ENCODE peak calls at places on chromosome 9, in six cellular contexts. P is neural progenitor cell; K is breast epithelium; H is tibial artery; C is heart right ventricle; Y is CD4-positive, CD25-positive, alpha-beta regulatory T cell. F is an unnamed sample. For H3K9me3 and H3K4me1, the result is how much of the 10 kb centered on the place peaks cover.

GRCh38 chr9:38649731-38650363 is 29.5 kb upstream of the ANKRD18A start:
- DNase-seq in K (no peak), Y (no peak), H (no peak), C (peak), P (no peak), F (no peak)

GRCh38 chr9:4973246-4973645 is 11.8 kb upstream of the JAK2 start:
- DNase-seq in Y (no peak), H (no peak), P (no peak), K (no peak), C (no peak), F (no peak)

GRCh38 chr9:137083418-137084004 is 3.3 kb upstream of the MAN1B1 start:
- DNase-seq in K (no peak), H (peak), Y (no peak), P (peak), C (no peak), F (peak)

GRCh38 chr9:106731910-106732309 is 131.1 kb upstream of the ZNF462 start:
- DNase-seq in K (no peak), P (peak), C (no peak), H (no peak), Y (no peak), F (no peak)

GRCh38 chr9:27124151-27124550 is 15.1 kb downstream of the TEK start:
- DNase-seq in C (no peak), H (no peak), P (no peak), Y (no peak), K (no peak), F (no peak)

GRCh38 chr9:117120061-117120460 is 294.8 kb downstream of the ASTN2 start:
- DNase-seq in P (no peak), K (no peak), H (no peak), C (no peak), Y (no peak), F (no peak)

GRCh38 chr9:109471994-109472393 is 26.1 kb downstream of the PTPN3 start:
- DNase-seq in H (no peak), K (no peak), C (no peak), Y (no peak), P (no peak), F (no peak)

GRCh38 chr9:7665874-7666273 is 133.7 kb downstream of the DMAC1 start:
- DNase-seq in K (no peak), H (no peak), P (peak), C (no peak), Y (no peak), F (no peak)

GRCh38 chr9:116499434-116499833 is 187.7 kb upstream of the TRIM32 start:
- DNase-seq in P (no peak), H (no peak), C (no peak), K (no peak), Y (no peak), F (no peak)

GRCh38 chr9:136381966-136382513 is 8.6 kb upstream of the CARD9 start:
- DNase-seq in K (no peak), P (no peak), H (no peak), Y (no peak), C (no peak), F (no peak)

GRCh38 chr9:127769985-127770904 is 8.2 kb downstream of the SH2D3C start:
- DNase-seq in P (peak), C (no peak), K (no peak), H (no peak), Y (no peak), F (no peak)

GRCh38 chr9:15837079-15837679 is 284.3 kb downstream of the CCDC171 start:
- DNase-seq in C (peak), K (no peak), H (no peak), P (peak), Y (no peak), F (peak)

GRCh38 chr9:87525546-87526303 is 28.1 kb downstream of the DAPK1 start:
- DNase-seq in K (no peak), Y (no peak), C (no peak), H (no peak), P (peak), F (no peak)

GRCh38 chr9:86096382-86096781 is 3.0 kb downstream of the GOLM1 start:
- DNase-seq in C (no peak), K (no peak), H (no peak), P (no peak), Y (no peak), F (no peak)

GRCh38 chr9:115262477-115262876 is 144.5 kb upstream of the TNC start:
- DNase-seq in Y (no peak), P (no peak), K (peak), H (no peak), C (peak), F (no peak)

GRCh38 chr9:11148189-11148588 is 535.4 kb upstream of the PTPRD start:
- DNase-seq in P (no peak), C (no peak), H (no peak), Y (no peak), K (no peak), F (no peak)

GRCh38 chr9:114248274-114248673 is 74.6 kb upstream of the ORM1 start:
- DNase-seq in C (no peak), P (no peak), H (no peak), K (no peak), Y (no peak), F (no peak)

GRCh38 chr9:40911647-40912046 is 216.8 kb downstream of the FOXD4L6 start:
- DNase-seq in Y (no peak), C (no peak), H (no peak), K (no peak), P (no peak), F (no peak)
- H3K9me3 ChIP-seq in Y (half or more), C (half or more), H (half or more), K (half or more), P (half or more), F (under half)

DNA sequence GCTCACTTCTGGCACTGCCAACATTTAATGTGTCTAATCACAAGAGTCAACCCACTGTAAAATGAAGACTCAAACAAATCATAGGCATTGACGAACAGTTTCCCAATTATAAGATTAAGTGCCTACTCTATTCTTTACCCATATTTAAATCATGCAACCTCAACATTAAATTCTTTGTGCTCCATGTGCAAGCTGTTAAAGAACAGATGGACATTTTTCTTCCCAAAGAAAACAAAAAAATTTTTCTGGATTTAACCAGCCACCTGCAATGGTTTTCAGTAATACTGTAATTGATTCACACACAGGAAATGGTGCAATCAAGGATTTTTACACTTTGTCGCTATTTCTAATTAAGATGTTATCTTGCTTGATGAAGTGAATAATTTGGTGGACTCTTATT is 3.6 kb downstream of the HNRNPK start:
- DNase-seq in K (no peak), C (no peak), P (no peak), H (no peak), Y (no peak), F (no peak)
- H3K4me1 ChIP-seq in K (under half), C (half or more), P (under half), H (under half), Y (under half), F (under half)

DNA sequence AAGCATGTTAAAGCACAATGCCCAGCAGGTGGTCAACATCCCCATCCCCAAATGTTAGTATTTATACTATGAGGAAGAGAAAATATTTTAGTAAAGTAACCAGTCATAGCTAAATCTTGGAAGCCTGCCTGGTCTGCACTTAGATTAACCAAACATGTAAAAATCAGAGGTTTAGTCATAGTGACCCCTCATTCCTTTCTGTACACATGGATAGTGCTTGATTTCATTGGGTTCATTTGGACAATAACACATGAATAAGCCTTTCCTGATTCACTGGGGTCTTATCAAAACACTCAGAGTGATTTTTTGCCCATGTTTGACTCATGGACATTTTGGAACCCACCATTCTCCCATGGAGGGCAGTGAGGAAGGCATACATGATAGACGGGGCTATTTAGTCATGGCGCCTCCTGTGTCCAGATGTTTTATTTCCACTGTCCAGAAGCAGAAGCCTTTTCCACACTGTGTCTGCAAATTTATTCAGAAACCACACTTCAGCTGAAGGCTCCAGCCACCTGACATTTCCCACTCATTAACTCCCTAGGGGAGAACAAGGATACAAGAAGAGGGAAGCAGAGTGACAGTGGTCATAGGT is 32.5 kb downstream of the OR1J1 start:
- DNase-seq in P (no peak), H (no peak), K (no peak), Y (no peak), C (no peak), F (no peak)
- H3K9me3 ChIP-seq in P (under half), H (under half), K (under half), Y (under half), C (under half), F (under half)

DNA sequence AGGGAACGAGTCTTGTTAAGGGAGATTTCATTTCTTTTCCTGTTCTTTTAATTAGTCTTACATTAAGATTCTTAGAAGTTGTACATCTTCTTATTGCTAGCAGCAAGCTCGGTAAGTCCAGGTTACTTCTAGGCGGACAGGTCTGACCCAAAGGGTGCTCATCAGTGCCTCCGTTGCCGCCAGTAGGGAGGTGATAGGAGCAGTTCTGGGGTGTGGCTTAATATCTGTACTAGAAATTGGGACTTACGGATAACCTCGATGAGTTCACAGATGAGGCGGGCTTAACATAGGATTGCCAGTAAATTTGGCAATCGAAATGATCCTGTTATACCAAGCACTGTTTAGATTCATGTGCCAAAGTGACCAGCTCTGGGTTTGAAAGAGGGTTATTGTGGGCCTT is 278.8 kb downstream of the FANCC start:
- DNase-seq in P (no peak), H (no peak), K (no peak), C (no peak), Y (no peak), F (no peak)
- H3K4me1 ChIP-seq in P (under half), H (half or more), K (under half), C (under half), Y (under half), F (under half)

GRCh38 chr9:1490341-1491115 is 440.4 kb downstream of the DMRT2 start:
- DNase-seq in H (no peak), Y (no peak), P (no peak), C (no peak), K (no peak), F (no peak)

GRCh38 chr9:1495684-1496083 is 445.5 kb downstream of the DMRT2 start:
- DNase-seq in Y (no peak), P (no peak), K (no peak), H (no peak), C (no peak), F (no peak)

DNA sequence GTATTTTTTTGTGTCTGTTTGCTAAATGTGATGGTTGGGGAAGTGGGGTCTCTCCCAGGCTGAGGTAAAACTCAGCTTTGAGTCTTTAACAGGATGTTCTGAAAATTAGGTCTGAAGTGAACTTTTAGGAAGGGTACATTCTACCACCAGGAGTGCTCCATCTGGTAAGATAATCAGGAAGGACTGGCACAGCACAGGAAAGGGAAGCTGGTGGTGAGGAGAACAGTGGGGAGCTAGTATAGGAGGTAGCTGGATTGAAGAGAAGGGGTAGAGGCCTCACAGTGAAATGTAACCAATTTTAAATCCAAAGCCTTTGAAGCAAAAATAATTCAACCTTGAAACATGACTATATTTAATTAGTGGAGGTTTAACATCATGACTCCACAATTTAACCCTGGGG is 445.1 kb downstream of the DMRT2 start:
- DNase-seq in H (no peak), C (no peak), K (no peak), Y (no peak), P (no peak), F (no peak)
- H3K9me3 ChIP-seq in H (under half), C (under half), K (under half), Y (under half), P (under half), F (under half)

GRCh38 chr9:95012035-95012708 is 285.7 kb downstream of the AOPEP start:
- DNase-seq in K (no peak), P (no peak), H (no peak), C (no peak), Y (no peak), F (no peak)
- H3K4me1 ChIP-seq in K (under half), P (under half), H (half or more), C (under half), Y (under half), F (under half)

GRCh38 chr9:89774971-89775370 is 170.2 kb downstream of the GADD45G start:
- DNase-seq in K (no peak), Y (no peak), C (no peak), P (no peak), H (no peak), F (no peak)
- H3K9me3 ChIP-seq in K (under half), Y (under half), C (under half), P (under half), H (under half), F (under half)